ENCODE peak calls at places on chromosomes 11 and 22, in nine cellular contexts. Z, E, F, S, K, N, T, Q and Y are unnamed samples.

GRCh38 chr11:125463590-125464265 is 32.3 kb downstream of the FEZ1 start:
- DNase-seq in Z (no peak), E (no peak), F (no peak), S (no peak), K (no peak), N (no peak), T (no peak), Q (no peak), Y (no peak)

GRCh38 chr11:59523541-59523940 is 12.2 kb downstream of the OR4D9 start:
- DNase-seq in Z (no peak), E (no peak), F (no peak), S (no peak), K (no peak), N (no peak), T (no peak), Q (no peak), Y (no peak)

GRCh38 chr11:117456027-117456720 is 128.5 kb downstream of the CEP164 start:
- DNase-seq in Z (no peak), E (no peak), F (no peak), S (no peak), K (no peak), N (no peak), T (no peak), Q (no peak), Y (no peak)

GRCh38 chr11:131583823-131584222 is 213.4 kb downstream of the NTM start:
- DNase-seq in Z (no peak), E (no peak), F (no peak), S (no peak), K (no peak), N (no peak), T (no peak), Q (no peak), Y (no peak)

GRCh38 chr11:113184498-113184897 is 129.9 kb upstream of the TTC12 start:
- DNase-seq in Z (peak; percentile 90), E (no peak), F (no peak), S (peak; percentile 94), K (peak; percentile 98), N (no peak), T (no peak), Q (no peak), Y (no peak)

GRCh38 chr11:31120428-31120827 is 249.1 kb downstream of the DCDC1 start:
- DNase-seq in Z (no peak), E (no peak), F (no peak), S (no peak), K (no peak), N (no peak), T (no peak), Q (no peak), Y (no peak)

GRCh38 chr11:11416917-11417316 is 63.9 kb upstream of the CSNK2A3 start:
- DNase-seq in Z (peak; percentile 72), E (no peak), F (no peak), S (peak; percentile 89), K (peak; percentile 8), N (no peak), T (no peak), Q (peak; percentile 41), Y (no peak)

GRCh38 chr22:36828815-36829214 is 12.0 kb upstream of the PVALB start:
- DNase-seq in Z (no peak), E (no peak), F (no peak), S (no peak), K (no peak), N (no peak), T (no peak), Q (no peak), Y (no peak)

GRCh38 chr22:22587577-22588188 is 28.6 kb upstream of the PRAME start:
- DNase-seq in Z (no peak), E (no peak), F (no peak), S (no peak), K (no peak), N (no peak), T (no peak), Q (no peak), Y (no peak)

GRCh38 chr11:122319842-122320555 is 204.0 kb upstream of the BLID start:
- DNase-seq in Z (no peak), E (no peak), F (no peak), S (no peak), K (no peak), N (no peak), T (no peak), Q (peak; percentile 75), Y (no peak)

GRCh38 chr22:27260087-27260730 is 541.3 kb downstream of the MN1 start:
- DNase-seq in Z (no peak), E (no peak), F (peak; percentile 83), S (no peak), K (no peak), N (no peak), T (no peak), Q (no peak), Y (no peak)

GRCh38 chr11:78416285-78417174 is 1.1 kb downstream of the GAB2 start:
- DNase-seq in Z (peak; percentile 90), E (peak; percentile 85), F (peak; percentile 41), S (peak; percentile 90), K (peak; percentile 73), N (peak; percentile 60), T (peak; percentile 38), Q (peak; percentile 73), Y (no peak)

GRCh38 chr22:46149998-46150549 is at the start of gene PPARA:
- DNase-seq in Z (peak; percentile 79), E (peak; percentile 92), F (no peak), S (peak; percentile 70), K (peak; percentile 44), N (peak; percentile 82), T (peak; percentile 60), Q (peak; percentile 42), Y (peak; percentile 54)

GRCh38 chr22:17501679-17502285 is 61.5 kb upstream of the SLC25A18 start:
- DNase-seq in Z (peak; percentile 60), E (peak; percentile 42), F (peak; percentile 27), S (peak; percentile 65), K (peak; percentile 89), N (no peak), T (no peak), Q (peak; percentile 57), Y (peak; percentile 79)

GRCh38 chr11:59560290-59560701 is 49.0 kb downstream of the OR4D9 start:
- DNase-seq in Z (peak; percentile 85), E (peak; percentile 81), F (peak; percentile 37), S (peak; percentile 69), K (peak; percentile 84), N (no peak), T (peak; percentile 55), Q (peak; percentile 59), Y (peak; percentile 87)

GRCh38 chr11:93773045-93773477 is 11.0 kb upstream of the MED17 start:
- DNase-seq in Z (no peak), E (no peak), F (no peak), S (no peak), K (no peak), N (no peak), T (no peak), Q (no peak), Y (no peak)

GRCh38 chr22:49553518-49554295 is 274.0 kb downstream of the BRD1 start:
- DNase-seq in Z (no peak), E (no peak), F (no peak), S (no peak), K (no peak), N (no peak), T (no peak), Q (no peak), Y (no peak)

GRCh38 chr22:24060375-24060788 is 49.3 kb downstream of the CABIN1 start:
- DNase-seq in Z (peak; percentile 90), E (peak; percentile 24), F (peak; percentile 27), S (peak; percentile 86), K (peak; percentile 96), N (no peak), T (no peak), Q (no peak), Y (no peak)

GRCh38 chr22:46064966-46065666 is 85.2 kb upstream of the PPARA start:
- DNase-seq in Z (no peak), E (no peak), F (no peak), S (peak; percentile 63), K (no peak), N (no peak), T (no peak), Q (no peak), Y (no peak)

GRCh38 chr11:27600656-27601055 is 94.1 kb upstream of the LIN7C start:
- DNase-seq in Z (no peak), E (no peak), F (no peak), S (no peak), K (no peak), N (no peak), T (no peak), Q (no peak), Y (peak; percentile 14)

GRCh38 chr22:38069372-38070249 is 12.4 kb downstream of the PICK1 start:
- DNase-seq in Z (no peak), E (peak; percentile 34), F (no peak), S (peak; percentile 51), K (peak; percentile 69), N (no peak), T (no peak), Q (no peak), Y (no peak)

GRCh38 chr11:75482931-75483469 is 42.7 kb downstream of the GDPD5 start:
- DNase-seq in Z (no peak), E (peak; percentile 30), F (no peak), S (no peak), K (no peak), N (no peak), T (no peak), Q (no peak), Y (no peak)

GRCh38 chr11:118343248-118343647 is 743 bp upstream of the CD3D start:
- DNase-seq in Z (no peak), E (no peak), F (no peak), S (no peak), K (no peak), N (no peak), T (no peak), Q (no peak), Y (no peak)

GRCh38 chr11:64003807-64004589 is 17.8 kb downstream of the OTUB1 start:
- DNase-seq in Z (no peak), E (no peak), F (no peak), S (no peak), K (peak; percentile 23), N (no peak), T (no peak), Q (no peak), Y (no peak)

GRCh38 chr22:46881373-46882118 is 119.1 kb downstream of the TBC1D22A start:
- DNase-seq in Z (peak; percentile 46), E (no peak), F (no peak), S (peak; percentile 55), K (no peak), N (no peak), T (no peak), Q (no peak), Y (no peak)

GRCh38 chr11:73306977-73307322 is 1.1 kb upstream of the ARHGEF17 start:
- DNase-seq in Z (no peak), E (no peak), F (no peak), S (no peak), K (no peak), N (no peak), T (no peak), Q (no peak), Y (no peak)

GRCh38 chr11:396948-397548 is 3.0 kb downstream of the PKP3 start:
- DNase-seq in Z (peak; percentile 81), E (peak; percentile 62), F (no peak), S (peak; percentile 58), K (peak; percentile 70), N (no peak), T (no peak), Q (peak; percentile 69), Y (no peak)

GRCh38 chr11:10208045-10208674 is 85.9 kb downstream of the SBF2 start:
- DNase-seq in Z (peak; percentile 58), E (no peak), F (peak; percentile 33), S (peak; percentile 43), K (peak; percentile 74), N (no peak), T (no peak), Q (peak; percentile 62), Y (peak; percentile 48)

GRCh38 chr11:69044111-69045013 is 4.4 kb upstream of the TPCN2 start:
- DNase-seq in Z (peak; percentile 85), E (peak; percentile 76), F (peak; percentile 14), S (peak; percentile 74), K (peak; percentile 83), N (no peak), T (no peak), Q (peak; percentile 58), Y (no peak)

GRCh38 chr22:21087119-21087518 is 41.4 kb downstream of the LRRC74B start:
- DNase-seq in Z (no peak), E (no peak), F (no peak), S (no peak), K (no peak), N (no peak), T (no peak), Q (no peak), Y (no peak)

GRCh38 chr11:76916712-76917111 is 56.0 kb downstream of the ACER3 start:
- DNase-seq in Z (no peak), E (no peak), F (no peak), S (no peak), K (no peak), N (no peak), T (no peak), Q (no peak), Y (no peak)